ENCODE peak calls at places on chromosomes 13 and 19, in ten cellular contexts. R, I, P, K, V, W, T, X, N and L are unnamed samples.

GRCh38 chr13:100735494-100735893 is 60.9 kb upstream of the TMTC4 start:
- DNase-seq in X (no peak), I (no peak), T (no peak), W (no peak), P (no peak), K (no peak), V (no peak), R (no peak), N (no peak), L (no peak)

GRCh38 chr13:112923962-112924361 is 45.1 kb upstream of the MCF2L start:
- DNase-seq in K (no peak), W (no peak), R (no peak), I (no peak), X (no peak), V (no peak), N (no peak), T (no peak), P (no peak), L (no peak)

GRCh38 chr13:103287659-103288058 is 221.4 kb upstream of the SLC10A2 start:
- DNase-seq in I (no peak), W (no peak), P (no peak), X (no peak), N (no peak), T (no peak), R (no peak), K (no peak), V (no peak), L (no peak)

GRCh38 chr19:32464279-32464678 is 58.7 kb downstream of the DPY19L3 start:
- DNase-seq in N (no peak), P (no peak), W (peak; percentile 39), I (no peak), K (no peak), X (no peak), T (no peak), V (no peak), R (no peak), L (no peak)

GRCh38 chr19:7819337-7819736 is 10.7 kb upstream of the EVI5L start:
- DNase-seq in P (no peak), I (no peak), W (no peak), K (no peak), T (no peak), X (no peak), R (no peak), V (no peak), N (no peak), L (no peak)

GRCh38 chr19:3062165-3063105 is at the start of gene TLE5:
- DNase-seq in P (peak; percentile 88), V (no peak), W (peak; percentile 82), I (peak; percentile 73), K (peak; percentile 54), N (peak; percentile 70), R (no peak), X (peak; percentile 67), T (peak; percentile 61), L (peak; percentile 50)

GRCh38 chr13:89740994-89741678 is 1606.4 kb upstream of the MIR17HG start:
- DNase-seq in T (no peak), P (no peak), I (no peak), V (no peak), N (no peak), R (no peak), K (no peak), W (no peak), X (peak; percentile 5), L (no peak)

GRCh38 chr13:97307882-97308624 is 85.9 kb downstream of the MBNL2 start:
- DNase-seq in I (no peak), V (no peak), W (no peak), X (peak; percentile 44), P (no peak), N (no peak), K (peak; percentile 59), R (no peak), T (peak; percentile 38), L (peak; percentile 98)

GRCh38 chr19:29665826-29666633 is 769 bp downstream of the PLEKHF1 start:
- DNase-seq in I (peak; percentile 86), X (peak; percentile 58), N (peak; percentile 45), R (peak; percentile 86), T (peak; percentile 90), W (no peak), K (peak; percentile 76), V (peak; percentile 83), P (peak; percentile 89), L (no peak)

GRCh38 chr13:48492123-48493075 is 40.5 kb downstream of the RCBTB2 start:
- DNase-seq in N (peak; percentile 56), T (no peak), W (peak; percentile 92), K (no peak), P (peak; percentile 82), I (peak; percentile 88), X (peak; percentile 88), V (peak; percentile 85), R (no peak), L (no peak)

GRCh38 chr19:55116232-55117062 is 990 bp downstream of the PPP1R12C start:
- DNase-seq in V (peak; percentile 85), N (peak; percentile 69), P (peak; percentile 88), X (peak; percentile 77), W (peak; percentile 73), T (peak; percentile 63), K (peak; percentile 29), R (no peak), I (peak; percentile 77), L (peak; percentile 48)

GRCh38 chr19:15291089-15291488 is 41.2 kb downstream of the BRD4 start:
- DNase-seq in X (no peak), W (no peak), V (no peak), N (no peak), I (no peak), R (no peak), P (no peak), K (no peak), T (no peak), L (no peak)

GRCh38 chr19:15291666-15292065 is 40.7 kb downstream of the BRD4 start:
- DNase-seq in K (no peak), X (no peak), W (no peak), I (no peak), R (no peak), T (no peak), P (no peak), V (no peak), N (no peak), L (no peak)

GRCh38 chr19:15288146-15288963 is 44.0 kb downstream of the BRD4 start:
- DNase-seq in R (no peak), T (no peak), P (no peak), W (peak; percentile 52), I (no peak), X (no peak), V (no peak), K (no peak), N (no peak), L (no peak)

GRCh38 chr19:15289673-15290072 is 42.7 kb downstream of the BRD4 start:
- DNase-seq in P (no peak), I (no peak), W (no peak), N (no peak), K (no peak), T (no peak), V (no peak), R (no peak), X (no peak), L (no peak)

GRCh38 chr19:15290149-15290548 is 42.2 kb downstream of the BRD4 start:
- DNase-seq in I (no peak), W (no peak), N (no peak), K (no peak), V (no peak), T (no peak), P (no peak), X (no peak), R (no peak), L (no peak)
- H3K4me1 ChIP-seq in I (peaks cover 100% of the 10 kb centered on the region), W (peaks cover 99% of the 10 kb centered on the region), N (peaks cover 22% of the 10 kb centered on the region), K (peaks cover 21% of the 10 kb centered on the region), V (peaks cover 98% of the 10 kb centered on the region), T (peaks cover 88% of the 10 kb centered on the region), P (peaks cover 21% of the 10 kb centered on the region), X (peaks cover 99% of the 10 kb centered on the region), R (peaks cover 26% of the 10 kb centered on the region), L (peaks cover 31% of the 10 kb centered on the region)

GRCh38 chr13:59364508-59365187 is 799.1 kb downstream of the DIAPH3 start:
- DNase-seq in R (peak; percentile 38), W (no peak), N (no peak), T (peak; percentile 52), P (no peak), V (no peak), X (no peak), I (no peak), K (no peak), L (no peak)
- H3K4me1 ChIP-seq in R (no peaks in the 10 kb centered on the region), W (peaks cover 3% of the 10 kb centered on the region), N (no peaks in the 10 kb centered on the region), T (no peaks in the 10 kb centered on the region), P (no peaks in the 10 kb centered on the region), V (peaks cover 16% of the 10 kb centered on the region), X (peaks cover 55% of the 10 kb centered on the region), I (peaks cover 34% of the 10 kb centered on the region), K (no peaks in the 10 kb centered on the region), L (no peaks in the 10 kb centered on the region)

DNA sequence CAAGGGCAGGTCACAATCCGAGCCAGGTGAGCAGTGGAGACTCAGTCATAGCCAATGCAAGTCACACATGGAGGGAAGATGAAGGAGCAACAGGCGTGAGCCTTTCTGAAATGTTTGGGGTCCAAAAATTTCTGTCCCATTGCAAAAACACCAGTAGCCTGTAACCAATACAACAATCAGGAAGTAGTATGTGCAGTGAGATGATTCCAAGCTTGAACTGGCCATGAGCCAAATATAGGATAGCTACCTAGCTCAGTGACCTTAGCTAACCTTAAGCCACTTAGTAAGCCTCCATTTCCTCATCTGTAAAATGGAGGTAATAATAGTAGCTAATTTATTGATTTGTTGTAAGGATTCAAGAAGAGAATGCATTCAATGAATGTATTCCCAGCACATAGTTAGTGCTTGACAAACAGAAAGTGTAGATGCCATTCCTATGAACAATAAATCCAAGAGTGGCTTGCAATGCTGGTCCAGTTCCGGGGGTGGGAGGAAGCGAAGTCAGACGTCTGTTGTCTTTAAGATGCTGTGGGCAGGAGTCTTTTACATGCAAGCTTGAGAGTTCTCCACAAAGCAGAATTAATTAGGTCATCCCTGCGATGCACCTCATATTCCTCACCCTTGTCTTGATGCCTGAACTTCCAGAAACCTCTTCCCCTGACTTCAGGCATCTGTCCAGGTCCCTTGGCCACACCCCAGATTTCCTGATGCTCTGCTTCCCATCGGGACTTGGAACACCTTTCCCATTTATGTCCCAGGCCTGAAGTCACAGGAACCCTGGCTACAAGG is 195.7 kb upstream of the UBL3 start:
- DNase-seq in W (no peak), R (no peak), K (no peak), V (no peak), I (no peak), N (no peak), T (no peak), X (no peak), P (no peak), L (no peak)
- H3K4me1 ChIP-seq in W (peaks cover 9% of the 10 kb centered on the region), R (no peaks in the 10 kb centered on the region), K (peaks cover 10% of the 10 kb centered on the region), V (no peaks in the 10 kb centered on the region), I (no peaks in the 10 kb centered on the region), N (no peaks in the 10 kb centered on the region), T (peaks cover 7% of the 10 kb centered on the region), X (no peaks in the 10 kb centered on the region), P (no peaks in the 10 kb centered on the region), L (no peaks in the 10 kb centered on the region)

DNA sequence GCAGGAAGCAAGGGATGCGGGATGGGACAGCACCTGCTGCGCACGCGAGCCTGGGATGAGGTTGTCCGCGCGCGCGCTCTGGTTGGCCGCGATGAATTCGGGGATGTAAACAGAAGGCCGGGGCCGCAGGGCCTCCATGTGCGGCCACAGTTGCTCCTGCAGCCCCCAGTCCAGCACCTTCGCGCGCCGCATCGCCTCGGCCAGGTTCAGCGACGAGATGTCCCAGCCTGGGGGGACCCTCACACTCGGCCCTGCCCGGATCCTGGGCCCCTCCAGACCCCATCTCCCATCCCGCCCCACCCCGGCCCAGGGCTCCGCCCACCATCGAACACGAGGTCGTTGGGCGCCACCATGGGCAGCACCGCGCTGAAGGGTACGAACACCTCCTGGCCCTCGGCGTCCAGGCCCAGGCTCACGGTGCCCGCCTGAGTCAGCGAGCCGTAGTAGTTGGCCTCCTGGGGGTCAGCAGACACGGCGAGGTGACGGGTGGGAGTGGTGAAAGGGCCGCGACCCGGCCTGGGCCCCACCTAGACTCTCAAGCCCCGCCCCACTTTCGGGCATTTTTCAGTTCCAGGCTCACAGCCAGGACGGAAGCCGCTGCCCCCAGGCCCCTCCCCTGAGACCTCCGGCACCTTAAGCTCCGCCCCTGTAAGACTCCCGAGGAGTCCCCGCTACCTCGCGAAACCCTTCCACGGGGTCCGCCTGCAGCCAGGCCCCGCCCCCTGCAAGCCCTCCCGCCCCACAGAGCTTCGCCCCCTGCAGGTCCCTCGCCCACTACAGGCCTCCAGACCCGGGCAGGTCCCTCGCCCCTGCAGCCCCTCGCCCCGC is 1.1 kb downstream of the ISYNA1 start:
- DNase-seq in T (peak; percentile 96), K (peak; percentile 87), W (peak; percentile 77), R (peak; percentile 93), I (peak; percentile 87), P (peak; percentile 92), N (peak; percentile 89), V (peak; percentile 77), X (peak; percentile 91), L (peak; percentile 98)
- H3K4me1 ChIP-seq in T (peaks cover 34% of the 10 kb centered on the region), K (peaks cover 22% of the 10 kb centered on the region), W (peaks cover 37% of the 10 kb centered on the region), R (peaks cover 7% of the 10 kb centered on the region), I (peaks cover 48% of the 10 kb centered on the region), P (no peaks in the 10 kb centered on the region), N (peaks cover 8% of the 10 kb centered on the region), V (peaks cover 50% of the 10 kb centered on the region), X (peaks cover 38% of the 10 kb centered on the region), L (peaks cover 21% of the 10 kb centered on the region)